ENCODE peak calls at places on chromosomes 11 and 22, in eight cellular contexts. X is stomach, M is HFF-Myc, Q is body of pancreas, J is mucosa of descending colon, F is colonic mucosa, K is mammary epithelial cell, I is brain microvascular endothelial cell. Z is an unnamed sample.
A peak's percentile ranks its signal among the peaks of the same experiment; 100 is the strongest.

GRCh38 chr22:20885557-20886323 is 26.9 kb downstream of the SNAP29 start:
- DNase-seq in Q (peak; percentile 86), K (peak; percentile 75), J (peak; percentile 86), I (peak; percentile 73), M (peak; percentile 45), X (peak; percentile 83), F (peak; percentile 92), Z (peak; percentile 79)

GRCh38 chr11:1785749-1786261 is 22.1 kb upstream of the CTSD start:
- DNase-seq in X (no peak), J (no peak), F (no peak), M (peak; percentile 52), K (no peak), I (no peak), Q (no peak), Z (no peak)

GRCh38 chr11:64351136-64351631 is 7.8 kb upstream of the RPS6KA4 start:
- DNase-seq in X (no peak), J (no peak), K (no peak), I (no peak), M (no peak), F (no peak), Q (no peak), Z (no peak)

GRCh38 chr11:67504023-67504949 is 877 bp downstream of the PITPNM1 start:
- DNase-seq in Q (peak; percentile 39), I (peak; percentile 12), X (no peak), F (no peak), J (peak; percentile 58), K (peak; percentile 34), M (no peak), Z (no peak)

GRCh38 chr22:20580611-20581502 is 73.4 kb downstream of the MED15 start:
- DNase-seq in K (no peak), Q (no peak), F (no peak), I (no peak), J (no peak), M (no peak), X (no peak), Z (no peak)

GRCh38 chr11:113732092-113732491 is 26.0 kb upstream of the TMPRSS5 start:
- DNase-seq in J (no peak), I (no peak), K (no peak), Q (no peak), X (no peak), F (no peak), M (no peak), Z (peak; percentile 11)

GRCh38 chr11:115338476-115338875 is 165.7 kb downstream of the CADM1 start:
- DNase-seq in Q (no peak), F (no peak), J (no peak), M (no peak), X (no peak), K (no peak), I (no peak), Z (no peak)

GRCh38 chr22:39215430-39216142 is 29.2 kb downstream of the PDGFB start:
- DNase-seq in X (no peak), K (no peak), J (no peak), M (no peak), I (no peak), Q (no peak), F (no peak), Z (no peak)

GRCh38 chr11:73388241-73389133 is 12.3 kb downstream of the RELT start:
- DNase-seq in K (no peak), M (no peak), Q (no peak), F (no peak), X (peak; percentile 34), J (peak; percentile 77), I (no peak), Z (no peak)

GRCh38 chr11:46238967-46239800 is 38.3 kb upstream of the CREB3L1 start:
- DNase-seq in I (peak; percentile 83), M (no peak), F (peak; percentile 85), K (peak; percentile 75), Q (peak; percentile 82), J (peak; percentile 85), X (peak; percentile 85), Z (peak; percentile 82)

GRCh38 chr11:1126935-1127663 is 30.7 kb upstream of the MUC5AC start:
- DNase-seq in Q (no peak), M (no peak), I (no peak), J (no peak), X (peak; percentile 24), K (no peak), F (peak; percentile 12), Z (no peak)

GRCh38 chr11:64318694-64319420 is 936 bp downstream of the PRDX5 start:
- DNase-seq in J (peak; percentile 72), F (no peak), K (no peak), X (no peak), Q (peak; percentile 45), M (no peak), I (no peak), Z (no peak)

GRCh38 chr22:31647516-31647915 is 14.5 kb downstream of the PISD start:
- DNase-seq in Q (no peak), M (no peak), I (peak; percentile 86), F (no peak), X (no peak), J (no peak), K (peak; percentile 68), Z (peak; percentile 90)

GRCh38 chr11:128516886-128517285 is 70.5 kb downstream of the ETS1 start:
- DNase-seq in J (no peak), K (no peak), F (no peak), I (no peak), M (no peak), Q (no peak), X (no peak), Z (peak; percentile 13)

GRCh38 chr11:72985645-72986044 is 156.5 kb downstream of the FCHSD2 start:
- DNase-seq in I (no peak), J (no peak), X (no peak), K (no peak), F (no peak), Q (peak; percentile 21), M (no peak), Z (peak; percentile 20)

GRCh38 chr11:61022311-61023085 is 51.0 kb downstream of the CD6 start:
- DNase-seq in Q (no peak), F (no peak), M (no peak), I (no peak), K (no peak), J (no peak), X (no peak), Z (no peak)

GRCh38 chr11:33553486-33553885 is 147.1 kb downstream of the C11orf91 start:
- DNase-seq in F (no peak), X (no peak), I (no peak), M (no peak), J (no peak), Q (no peak), K (peak; percentile 66), Z (peak; percentile 16)

GRCh38 chr11:15117751-15118150 is 3.0 kb downstream of the INSC start:
- DNase-seq in K (no peak), F (no peak), I (no peak), M (no peak), X (no peak), Q (no peak), J (no peak), Z (no peak)

GRCh38 chr11:15115686-15116085 is 963 bp downstream of the INSC start:
- DNase-seq in X (no peak), M (no peak), I (no peak), F (no peak), Q (no peak), K (no peak), J (no peak), Z (no peak)

GRCh38 chr11:15111215-15111614 is 3.5 kb upstream of the INSC start:
- DNase-seq in Q (no peak), M (no peak), F (no peak), I (no peak), J (no peak), K (no peak), X (no peak), Z (no peak)

GRCh38 chr11:15113381-15113780 is 1.3 kb upstream of the INSC start:
- DNase-seq in J (no peak), K (no peak), X (no peak), Q (no peak), I (no peak), F (no peak), M (no peak), Z (no peak)

GRCh38 chr11:15114501-15115475 is at the start of gene INSC:
- DNase-seq in Q (no peak), X (no peak), M (no peak), I (no peak), J (no peak), K (no peak), F (no peak), Z (peak; percentile 46)
- TF ChIP-seq CTCF in Q (no peak), X (no peak), M (no peak), I (no peak), J (no peak), K (peak; percentile 11), F (no peak), Z (peak; percentile 11)

GRCh38 chr11:126702165-126702738 is 298.3 kb downstream of the KIRREL3 start:
- DNase-seq in M (no peak), K (no peak), J (no peak), I (no peak), Q (no peak), F (no peak), X (no peak), Z (no peak)
- H3K4me3 ChIP-seq in M (no peak overlapping the region), K (no peak overlapping the region), J (no peak overlapping the region), I (no peak overlapping the region), Q (no peak overlapping the region), F (no peak overlapping the region), X (no peak overlapping the region), Z (no peak overlapping the region)

DNA sequence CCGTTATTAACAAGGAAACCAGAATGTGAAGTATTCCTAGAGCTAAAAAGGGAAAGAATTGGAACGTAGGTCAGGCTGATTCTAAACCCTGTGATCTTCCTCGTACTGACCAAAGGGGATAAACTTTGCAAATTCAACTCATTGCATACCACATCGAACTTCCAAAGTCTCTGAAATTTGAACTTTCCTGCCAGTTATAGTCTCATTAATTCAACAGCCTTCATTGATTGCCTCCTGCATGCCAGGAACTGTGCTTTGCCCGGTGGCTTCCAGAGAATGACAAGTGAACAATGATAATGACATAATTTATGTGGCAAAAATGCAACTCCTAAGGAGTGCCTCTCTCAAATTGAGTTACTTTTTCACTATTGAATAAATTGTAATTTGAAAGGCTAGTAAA is 107.7 kb upstream of the LDLRAD3 start:
- DNase-seq in F (no peak), M (no peak), Q (no peak), X (no peak), J (no peak), K (no peak), I (no peak), Z (no peak)
- TF ChIP-seq CTCF in F (no peak), M (no peak), Q (no peak), X (no peak), J (no peak), K (no peak), I (no peak), Z (no peak)

GRCh38 chr22:40484906-40485660 is 114.7 kb downstream of the SGSM3 start:
- DNase-seq in M (no peak), F (no peak), X (no peak), K (no peak), I (no peak), J (no peak), Q (no peak), Z (peak; percentile 37)

GRCh38 chr22:40487663-40488249 is 117.4 kb downstream of the SGSM3 start:
- DNase-seq in F (no peak), X (no peak), J (no peak), I (no peak), K (no peak), M (no peak), Q (no peak), Z (peak; percentile 45)

GRCh38 chr22:40482886-40483285 is 112.5 kb downstream of the SGSM3 start:
- DNase-seq in M (no peak), J (no peak), X (no peak), I (no peak), F (no peak), K (no peak), Q (no peak), Z (no peak)

GRCh38 chr22:40486962-40487602 is 116.7 kb downstream of the SGSM3 start:
- DNase-seq in X (no peak), M (no peak), I (no peak), J (no peak), Q (no peak), F (no peak), K (no peak), Z (no peak)

GRCh38 chr22:40485813-40486610 is 115.6 kb downstream of the SGSM3 start:
- DNase-seq in X (no peak), I (no peak), F (no peak), Q (no peak), K (peak; percentile 78), M (no peak), J (no peak), Z (peak; percentile 36)
- H3K4me3 ChIP-seq in X (no peak overlapping the region), I (no peak overlapping the region), F (no peak overlapping the region), Q (no peak overlapping the region), K (peak overlapping the region; percentile 26), M (no peak overlapping the region), J (no peak overlapping the region), Z (no peak overlapping the region)